ENCODE peak calls at places on chromosomes 5 and 9, in four cellular contexts. U is endothelial cell, E is NCI-H345, H is NCI-H526 treated with DMSO at 0.1 percent for 48 hours. N is an unnamed sample.

GRCh38 chr5:109349419-109349818 is 60.4 kb downstream of the PJA2 start:
- DNase-seq in U (no peak), E (no peak), H (no peak), N (no peak)

GRCh38 chr5:174327317-174327864 is 281.9 kb downstream of the NSG2 start:
- DNase-seq in U (peak; percentile 87), E (peak; percentile 72), H (peak; percentile 62), N (peak; percentile 76)

GRCh38 chr5:133993152-133993548 is 11.6 kb downstream of the VDAC1 start:
- DNase-seq in U (no peak), E (peak; percentile 20), H (peak; percentile 17), N (no peak)

GRCh38 chr9:126151671-126152050 is 175.0 kb upstream of the MVB12B start:
- DNase-seq in U (no peak), E (peak; percentile 67), H (no peak), N (no peak)

GRCh38 chr5:51399636-51399993 is 16.4 kb downstream of the ISL1 start:
- DNase-seq in U (no peak), E (no peak), H (no peak), N (no peak)

GRCh38 chr9:134620751-134621557 is 20.6 kb upstream of the COL5A1 start:
- DNase-seq in U (no peak), E (no peak), H (no peak), N (no peak)

GRCh38 chr5:122129332-122129731 is at the start of gene ZNF474:
- DNase-seq in U (peak; percentile 65), E (no peak), H (no peak), N (no peak)

GRCh38 chr5:152514827-152515397 is 109.8 kb upstream of the NMUR2 start:
- DNase-seq in U (no peak), E (peak; percentile 51), H (no peak), N (peak; percentile 23)

GRCh38 chr9:91151014-91151740 is 210.5 kb downstream of the AUH start:
- DNase-seq in U (no peak), E (no peak), H (no peak), N (peak; percentile 84)

GRCh38 chr5:93580387-93581100 is 475 bp downstream of the NR2F1-AS1 start:
- DNase-seq in U (no peak), E (peak; percentile 42), H (peak; percentile 10), N (no peak)

GRCh38 chr9:14383296-14383695 is 69.4 kb upstream of the NFIB start:
- DNase-seq in U (no peak), E (peak; percentile 68), H (peak; percentile 45), N (no peak)

GRCh38 chr9:89808801-89809200 is 204.0 kb downstream of the GADD45G start:
- DNase-seq in U (no peak), E (no peak), H (no peak), N (no peak)

GRCh38 chr9:93300175-93300572 is 116.2 kb downstream of the WNK2 start:
- DNase-seq in U (no peak), E (no peak), H (no peak), N (no peak)

GRCh38 chr5:176647870-176648466 is 684 bp downstream of the TSPAN17 start:
- DNase-seq in U (no peak), E (peak; percentile 75), H (no peak), N (no peak)

GRCh38 chr5:164013077-164013670 is 507.8 kb downstream of the MAT2B start:
- DNase-seq in U (peak; percentile 74), E (peak; percentile 47), H (peak; percentile 5), N (peak; percentile 80)

GRCh38 chr5:154505567-154505966 is 27.5 kb upstream of the HAND1 start:
- DNase-seq in U (no peak), E (no peak), H (no peak), N (no peak)

GRCh38 chr9:136802321-136802720 is 5.4 kb upstream of the RABL6 start:
- DNase-seq in U (no peak), E (no peak), H (no peak), N (no peak)

GRCh38 chr5:147310059-147310704 is 75.4 kb downstream of the STK32A start:
- DNase-seq in U (no peak), E (peak; percentile 66), H (no peak), N (no peak)

GRCh38 chr9:69379250-69379982 is 54.4 kb downstream of the ENTREP1 start:
- DNase-seq in U (no peak), E (no peak), H (no peak), N (no peak)

GRCh38 chr5:4938941-4939546 is 201.1 kb upstream of the ADAMTS16 start:
- DNase-seq in U (no peak), E (no peak), H (no peak), N (no peak)

GRCh38 chr5:77632526-77633268 is 5.8 kb downstream of the OTP start:
- DNase-seq in U (no peak), E (no peak), H (no peak), N (peak; percentile 55)

GRCh38 chr5:177430146-177430951 is 3.9 kb downstream of the GRK6 start:
- DNase-seq in U (no peak), E (no peak), H (no peak), N (peak; percentile 75)

GRCh38 chr5:50889790-50890189 is 223.4 kb downstream of the PARP8 start:
- DNase-seq in U (no peak), E (peak; percentile 73), H (no peak), N (no peak)

GRCh38 chr9:127568971-127569818 is 42.9 kb upstream of the STXBP1 start:
- DNase-seq in U (peak; percentile 71), E (peak; percentile 90), H (peak; percentile 21), N (peak; percentile 82)

GRCh38 chr9:114805670-114806551 is at the start of gene TNFSF15:
- DNase-seq in U (no peak), E (peak; percentile 41), H (peak; percentile 47), N (peak; percentile 65)

GRCh38 chr5:96864922-96865545 is 11.3 kb upstream of the ERAP2 start:
- DNase-seq in U (no peak), E (no peak), H (no peak), N (no peak)

GRCh38 chr5:61630908-61631307 is 298.9 kb downstream of the ZSWIM6 start:
- DNase-seq in U (no peak), E (no peak), H (no peak), N (no peak)

GRCh38 chr9:122206118-122207046 is 22.4 kb downstream of the LHX6 start:
- DNase-seq in U (no peak), E (no peak), H (no peak), N (no peak)

GRCh38 chr9:96686638-96687335 is 31.7 kb upstream of the PRXL2C start:
- DNase-seq in U (peak; percentile 80), E (peak; percentile 73), H (peak; percentile 71), N (peak; percentile 39)

GRCh38 chr5:171963416-171963815 is 43.0 kb downstream of the FBXW11 start:
- DNase-seq in U (no peak), E (no peak), H (no peak), N (no peak)

GRCh38 chr9:137611623-137612609 is 6.4 kb downstream of the ARRDC1 start:
- DNase-seq in U (no peak), E (peak; percentile 56), H (no peak), N (no peak)

GRCh38 chr5:66230551-66230950 is 86.5 kb downstream of the SREK1 start:
- DNase-seq in U (peak; percentile 24), E (no peak), H (no peak), N (no peak)